ENCODE peak calls at places on chromosomes 11 and 22, in six cellular contexts. T, V, B, A, M and I are unnamed samples.

GRCh38 chr22:45934659-45935341 is 42.2 kb downstream of the WNT7B start:
- DNase-seq in T (peak; percentile 91), V (peak; percentile 52), B (no peak), A (no peak), M (peak; percentile 98), I (peak; percentile 88)

GRCh38 chr11:46002146-46002545 is 79.7 kb downstream of the LARGE2 start:
- DNase-seq in T (no peak), V (no peak), B (no peak), A (no peak), M (no peak), I (peak; percentile 9)

GRCh38 chr22:38204784-38205183 is 3.0 kb downstream of the MAFF start:
- DNase-seq in T (no peak), V (no peak), B (no peak), A (peak; percentile 65), M (no peak), I (no peak)

GRCh38 chr11:116829525-116830183 is at the start of gene APOC3:
- DNase-seq in T (peak; percentile 37), V (no peak), B (no peak), A (no peak), M (no peak), I (peak; percentile 51)

GRCh38 chr11:119573858-119574257 is 150.9 kb upstream of the THY1 start:
- DNase-seq in T (no peak), V (no peak), B (no peak), A (no peak), M (no peak), I (no peak)

GRCh38 chr11:102599642-102600261 is 25.4 kb downstream of the MMP20 start:
- DNase-seq in T (peak; percentile 95), V (no peak), B (no peak), A (peak; percentile 13), M (peak; percentile 100), I (peak; percentile 93)

GRCh38 chr11:99351620-99352019 is 330.9 kb downstream of the CNTN5 start:
- DNase-seq in T (peak; percentile 1), V (no peak), B (no peak), A (no peak), M (no peak), I (no peak)

GRCh38 chr11:67041602-67042001 is 15.0 kb upstream of the RHOD start:
- DNase-seq in T (no peak), V (no peak), B (no peak), A (no peak), M (no peak), I (no peak)

GRCh38 chr11:11909727-11910126 is 68.0 kb downstream of the USP47 start:
- DNase-seq in T (peak; percentile 76), V (no peak), B (no peak), A (no peak), M (peak; percentile 27), I (peak; percentile 80)

GRCh38 chr11:46120361-46120710 is 918 bp downstream of the PHF21A start:
- DNase-seq in T (no peak), V (peak; percentile 65), B (no peak), A (no peak), M (no peak), I (no peak)

GRCh38 chr11:128324531-128325141 is 262.7 kb downstream of the ETS1 start:
- DNase-seq in T (no peak), V (no peak), B (peak; percentile 80), A (no peak), M (no peak), I (no peak)

GRCh38 chr22:19998232-19998951 is 18.2 kb downstream of the ARVCF start:
- DNase-seq in T (no peak), V (no peak), B (no peak), A (no peak), M (no peak), I (no peak)

GRCh38 chr11:117210620-117211019 is 11.4 kb downstream of the TAGLN start:
- DNase-seq in T (no peak), V (no peak), B (no peak), A (no peak), M (no peak), I (no peak)

GRCh38 chr11:72150882-72151281 is 15.4 kb downstream of the FOLR3 start:
- DNase-seq in T (no peak), V (no peak), B (no peak), A (no peak), M (no peak), I (no peak)

GRCh38 chr22:23565288-23565941 is 14.7 kb downstream of the IGLL1 start:
- DNase-seq in T (no peak), V (peak; percentile 36), B (no peak), A (no peak), M (no peak), I (peak; percentile 16)

GRCh38 chr11:78438298-78438975 is 20.8 kb upstream of the GAB2 start:
- DNase-seq in T (no peak), V (no peak), B (no peak), A (no peak), M (no peak), I (no peak)

GRCh38 chr11:38784164-38784563 is 2186.1 kb upstream of the RAG2 start:
- DNase-seq in T (no peak), V (no peak), B (no peak), A (no peak), M (no peak), I (peak; percentile 4)

GRCh38 chr11:55726715-55727324 is 46.4 kb upstream of the OR5D13 start:
- DNase-seq in T (no peak), V (no peak), B (no peak), A (no peak), M (no peak), I (no peak)

GRCh38 chr11:45607995-45608394 is 57.4 kb downstream of the CHST1 start:
- DNase-seq in T (no peak), V (no peak), B (no peak), A (no peak), M (peak; percentile 56), I (no peak)

GRCh38 chr11:74577624-74578396 is 14.6 kb upstream of the POLD3 start:
- DNase-seq in T (peak; percentile 18), V (no peak), B (no peak), A (no peak), M (no peak), I (no peak)

GRCh38 chr11:65298655-65299179 is 15.9 kb upstream of the CDC42EP2 start:
- DNase-seq in T (peak; percentile 81), V (peak; percentile 85), B (no peak), A (no peak), M (no peak), I (no peak)

GRCh38 chr11:95341246-95341645 is 110.2 kb upstream of the SESN3 start:
- DNase-seq in T (no peak), V (peak; percentile 47), B (no peak), A (no peak), M (no peak), I (no peak)

GRCh38 chr11:29018631-29019030 is 910.4 kb downstream of the METTL15 start:
- DNase-seq in T (peak; percentile 89), V (no peak), B (no peak), A (no peak), M (peak; percentile 80), I (peak; percentile 83)

GRCh38 chr22:49972163-49973017 is 11.8 kb downstream of the PIM3 start:
- DNase-seq in T (no peak), V (peak; percentile 59), B (no peak), A (no peak), M (no peak), I (no peak)

GRCh38 chr11:112965601-112966125 is 4.4 kb downstream of the NCAM1 start:
- DNase-seq in T (no peak), V (no peak), B (no peak), A (no peak), M (no peak), I (no peak)

GRCh38 chr11:44823920-44824704 is 97.3 kb downstream of the TSPAN18 start:
- DNase-seq in T (no peak), V (no peak), B (no peak), A (no peak), M (peak; percentile 22), I (no peak)

GRCh38 chr11:47184711-47185304 is 1.4 kb downstream of the PACSIN3 start:
- DNase-seq in T (no peak), V (peak; percentile 62), B (no peak), A (no peak), M (no peak), I (no peak)